ENCODE peak calls at places on chromosomes 11 and 22, in four cellular contexts. N is MCF 10A, X is brain microvascular endothelial cell, C is left ventricle myocardium inferior. D is an unnamed sample.

GRCh38 chr11:57278721-57279095 is 41.7 kb upstream of the APLNR start:
- DNase-seq in N (no peak), X (no peak), C (no peak), D (no peak)

GRCh38 chr11:125304111-125304639 is 139.6 kb downstream of the PKNOX2 start:
- DNase-seq in N (no peak), C (no peak), X (no peak), D (no peak)

GRCh38 chr11:66225054-66225453 is 43.4 kb upstream of the RAB1B start:
- DNase-seq in C (no peak), X (no peak), N (no peak), D (no peak)

GRCh38 chr11:10108901-10109665 is 184.9 kb downstream of the SBF2 start:
- DNase-seq in X (no peak), C (no peak), N (peak), D (no peak)

GRCh38 chr22:39294571-39295468 is 24.6 kb downstream of the RPL3 start:
- DNase-seq in C (no peak), X (no peak), N (no peak), D (no peak)

GRCh38 chr11:114678125-114679036 is at the start of gene NXPE2:
- DNase-seq in X (no peak), N (peak), C (no peak), D (no peak)

GRCh38 chr11:104625246-104625645 is 273.0 kb downstream of the CASP12 start:
- DNase-seq in N (peak), X (peak), C (no peak), D (no peak)

GRCh38 chr11:115314330-115314729 is 189.9 kb downstream of the CADM1 start:
- DNase-seq in N (no peak), C (no peak), X (no peak), D (no peak)

GRCh38 chr11:35247863-35248262 is 108.9 kb downstream of the CD44 start:
- DNase-seq in C (no peak), X (no peak), N (no peak), D (no peak)

GRCh38 chr22:30074147-30074546 is 6.1 kb upstream of the HORMAD2 start:
- DNase-seq in X (no peak), N (no peak), C (no peak), D (no peak)
- TF ChIP-seq CTCF in X (no peak), N (no peak), C (no peak), D (no peak)

GRCh38 chr11:77505956-77506355 is 32.1 kb upstream of the PAK1 start:
- DNase-seq in N (no peak), C (no peak), X (no peak), D (no peak)
- TF ChIP-seq CTCF in N (no peak), C (no peak), X (no peak), D (no peak)

GRCh38 chr11:78742430-78742829 is 167.8 kb upstream of the NARS2 start:
- DNase-seq in N (peak), X (no peak), C (peak), D (no peak)
- TF ChIP-seq CTCF in N (no peak), X (no peak), C (no peak), D (no peak)

GRCh38 chr11:59106363-59107336 is at the start of gene FAM111B:
- DNase-seq in N (peak), X (peak), C (peak), D (peak)
- TF ChIP-seq CTCF in N (no peak), X (peak), C (peak), D (no peak)

DNA sequence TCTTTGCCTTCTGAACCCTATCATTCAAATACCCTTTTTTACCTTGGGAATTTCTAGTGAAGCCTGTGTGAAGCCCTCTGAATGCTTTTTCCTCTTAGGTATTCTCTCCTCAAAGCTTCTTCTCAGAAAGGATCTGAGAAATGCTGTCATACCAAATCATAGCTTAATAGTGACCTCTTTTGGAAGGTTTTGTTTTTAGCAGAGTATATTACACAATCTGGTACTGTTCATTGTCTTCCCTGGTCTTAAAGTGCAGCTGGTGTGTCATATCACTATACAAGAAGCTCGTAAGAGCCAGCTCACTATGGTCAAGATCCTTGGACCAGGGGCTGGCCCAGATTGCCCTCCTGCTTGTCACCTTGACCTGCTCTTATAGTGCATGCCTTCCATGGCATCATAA is 204.4 kb upstream of the ANO5 start:
- DNase-seq in X (no peak), C (no peak), N (peak), D (no peak)
- TF ChIP-seq CTCF in X (no peak), C (peak), N (no peak), D (no peak)

D was measured in mesothelial cell of epicardium.